ENCODE peak calls at places on chromosomes 12 and 14, in five cellular contexts. V is natural killer cell, H is aorta, U is WERI-Rb-1, W is glomerular endothelial cell. J is an unnamed sample.

GRCh38 chr12:66398931-66399625 is 96.8 kb downstream of the HELB start:
- DNase-seq in U (no peak), W (no peak), V (no peak), H (no peak), J (no peak)

GRCh38 chr12:94618995-94619695 is 31.2 kb downstream of the TMCC3 start:
- DNase-seq in H (no peak), U (no peak), W (no peak), V (no peak), J (no peak)

GRCh38 chr12:51027342-51027835 is 1.2 kb upstream of the SLC11A2 start:
- DNase-seq in U (no peak), H (no peak), V (no peak), W (no peak), J (no peak)

GRCh38 chr12:120220838-120221575 is 20.1 kb upstream of the RPLP0 start:
- DNase-seq in V (no peak), H (no peak), U (no peak), W (no peak), J (no peak)

GRCh38 chr14:32329690-32330290 is 692 bp downstream of the AKAP6 start:
- DNase-seq in V (no peak), H (no peak), U (no peak), W (no peak), J (no peak)

GRCh38 chr12:47862157-47862556 is 42.5 kb upstream of the HDAC7 start:
- DNase-seq in W (no peak), H (no peak), U (no peak), V (no peak), J (no peak)

GRCh38 chr12:88247241-88247643 is 105.1 kb downstream of the TMTC3 start:
- DNase-seq in H (no peak), V (no peak), W (peak), U (no peak), J (no peak)

GRCh38 chr12:114821571-114821970 is 137.6 kb upstream of the TBX3 start:
- DNase-seq in W (no peak), V (no peak), U (no peak), H (no peak), J (no peak)

GRCh38 chr12:54723653-54724256 is 75.6 kb upstream of the DCD start:
- DNase-seq in V (no peak), H (no peak), W (no peak), U (no peak), J (no peak)